ENCODE peak calls at places on chromosomes 6 and 20, in five cellular contexts. One of them, this sample, is unnamed.

GRCh38 chr20:25252226-25252625 is 4.3 kb downstream of the PYGB start:
- DNase-seq in coronary artery: no peak
- DNase-seq in AG10803: no peak
- DNase-seq in mammary epithelial cell: no peak
- DNase-seq in CD8-positive, alpha-beta T cell: no peak
- DNase-seq in this sample: no peak

GRCh38 chr6:157227202-157228166 is 95.8 kb downstream of the TMEM242 start:
- DNase-seq in coronary artery: no peak
- DNase-seq in AG10803: no peak
- DNase-seq in mammary epithelial cell: no peak
- DNase-seq in CD8-positive, alpha-beta T cell: no peak
- DNase-seq in this sample: peak; percentile 41

GRCh38 chr6:104766601-104767000 is 93.1 kb downstream of the HACE1 start:
- DNase-seq in coronary artery: no peak
- DNase-seq in AG10803: no peak
- DNase-seq in mammary epithelial cell: no peak
- DNase-seq in CD8-positive, alpha-beta T cell: no peak
- DNase-seq in this sample: no peak

GRCh38 chr6:141482773-141483172 is 650.0 kb upstream of the GJE1 start:
- DNase-seq in coronary artery: no peak
- DNase-seq in AG10803: peak; percentile 10
- DNase-seq in mammary epithelial cell: no peak
- DNase-seq in CD8-positive, alpha-beta T cell: no peak
- DNase-seq in this sample: peak; percentile 66

GRCh38 chr6:39476151-39476550 is 153.6 kb upstream of the KCNK16 start:
- DNase-seq in coronary artery: no peak
- DNase-seq in AG10803: no peak
- DNase-seq in mammary epithelial cell: no peak
- DNase-seq in CD8-positive, alpha-beta T cell: no peak
- DNase-seq in this sample: no peak

GRCh38 chr20:53216856-53217576 is 244.9 kb downstream of the TSHZ2 start:
- DNase-seq in coronary artery: no peak
- DNase-seq in AG10803: no peak
- DNase-seq in mammary epithelial cell: peak; percentile 37
- DNase-seq in CD8-positive, alpha-beta T cell: peak; percentile 72
- DNase-seq in this sample: peak; percentile 25

GRCh38 chr6:343226-343935 is 48.2 kb upstream of the IRF4 start:
- DNase-seq in coronary artery: no peak
- DNase-seq in AG10803: no peak
- DNase-seq in mammary epithelial cell: no peak
- DNase-seq in CD8-positive, alpha-beta T cell: no peak
- DNase-seq in this sample: no peak

GRCh38 chr20:44129996-44130718 is 56.8 kb downstream of the JPH2 start:
- DNase-seq in coronary artery: no peak
- DNase-seq in AG10803: peak; percentile 46
- DNase-seq in mammary epithelial cell: no peak
- DNase-seq in CD8-positive, alpha-beta T cell: no peak
- DNase-seq in this sample: peak; percentile 38

GRCh38 chr20:56515657-56516381 is 8.7 kb upstream of the FAM209A start:
- DNase-seq in coronary artery: no peak
- DNase-seq in AG10803: peak; percentile 38
- DNase-seq in mammary epithelial cell: no peak
- DNase-seq in CD8-positive, alpha-beta T cell: no peak
- DNase-seq in this sample: peak; percentile 33

GRCh38 chr6:11702039-11702795 is 76.4 kb downstream of the ADTRP start:
- DNase-seq in coronary artery: no peak
- DNase-seq in AG10803: peak; percentile 54
- DNase-seq in mammary epithelial cell: peak; percentile 53
- DNase-seq in CD8-positive, alpha-beta T cell: no peak
- DNase-seq in this sample: peak; percentile 76

GRCh38 chr6:138465007-138465645 is 34.2 kb downstream of the NHSL1 start:
- DNase-seq in coronary artery: no peak
- DNase-seq in AG10803: peak; percentile 95
- DNase-seq in mammary epithelial cell: peak; percentile 100
- DNase-seq in CD8-positive, alpha-beta T cell: no peak
- DNase-seq in this sample: peak; percentile 98

DNA sequence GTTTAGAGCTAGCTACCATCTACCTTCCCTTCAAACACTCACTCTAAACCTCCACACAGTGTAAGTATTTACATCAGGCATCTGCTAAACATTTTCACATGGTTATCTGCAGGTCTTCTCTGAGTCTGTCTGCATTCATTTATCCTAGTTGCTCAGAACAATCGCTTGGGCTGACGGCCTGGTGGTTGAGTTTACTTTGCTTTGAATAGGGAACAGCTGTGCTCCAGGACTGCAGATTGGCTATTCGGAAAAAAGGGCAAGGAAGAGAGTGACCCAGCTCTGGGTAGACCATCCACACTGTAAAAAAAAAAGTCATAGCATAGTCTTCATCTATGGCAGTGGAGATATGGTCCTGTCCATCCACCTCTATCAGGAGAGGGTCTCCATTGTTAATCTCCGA is 115.3 kb upstream of the ESR1 start:
- DNase-seq in coronary artery: no peak
- DNase-seq in AG10803: no peak
- DNase-seq in mammary epithelial cell: no peak
- DNase-seq in CD8-positive, alpha-beta T cell: no peak
- DNase-seq in this sample: peak; percentile 16
- TF ChIP-seq CTCF in coronary artery: no peak
- TF ChIP-seq CTCF in AG10803: no peak
- TF ChIP-seq CTCF in mammary epithelial cell: no peak
- TF ChIP-seq CTCF in CD8-positive, alpha-beta T cell: no peak
- TF ChIP-seq CTCF in this sample: no peak

DNA sequence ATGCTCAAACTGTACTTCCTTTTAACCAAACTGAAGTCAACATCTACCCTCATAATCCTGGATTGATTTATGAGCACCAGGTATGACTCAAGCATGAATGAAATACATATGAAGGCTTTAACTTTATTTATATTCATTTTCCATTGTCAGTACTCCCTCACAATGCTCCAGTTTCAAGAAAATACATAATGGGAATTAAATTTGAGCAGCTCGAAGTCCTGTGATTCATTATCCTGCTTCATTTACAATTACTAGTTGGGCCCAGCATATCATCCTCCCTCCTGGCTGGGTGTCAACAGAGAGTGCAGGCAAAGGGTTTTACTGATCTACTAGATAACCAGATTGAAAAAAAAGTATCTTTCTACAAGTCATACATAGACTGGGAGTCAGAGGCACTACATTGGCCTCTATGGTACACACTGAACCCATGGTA is 10.1 kb downstream of the SAMHD1 start:
- DNase-seq in coronary artery: peak; percentile 38
- DNase-seq in AG10803: no peak
- DNase-seq in mammary epithelial cell: no peak
- DNase-seq in CD8-positive, alpha-beta T cell: no peak
- DNase-seq in this sample: peak; percentile 42
- H3K4me3 ChIP-seq in coronary artery: peak overlapping the region; percentile 6
- H3K4me3 ChIP-seq in AG10803: no peak overlapping the region
- H3K4me3 ChIP-seq in mammary epithelial cell: no peak overlapping the region
- H3K4me3 ChIP-seq in CD8-positive, alpha-beta T cell: no peak overlapping the region
- H3K4me3 ChIP-seq in this sample: no peak overlapping the region

GRCh38 chr6:40586800-40587201 is 363 bp downstream of the LRFN2 start:
- DNase-seq in coronary artery: no peak
- DNase-seq in AG10803: no peak
- DNase-seq in mammary epithelial cell: no peak
- DNase-seq in CD8-positive, alpha-beta T cell: no peak
- DNase-seq in this sample: no peak

GRCh38 chr6:40588480-40588879 is 1.3 kb upstream of the LRFN2 start:
- DNase-seq in coronary artery: no peak
- DNase-seq in AG10803: no peak
- DNase-seq in mammary epithelial cell: no peak
- DNase-seq in CD8-positive, alpha-beta T cell: no peak
- DNase-seq in this sample: no peak

GRCh38 chr6:40588070-40588384 is 863 bp upstream of the LRFN2 start:
- DNase-seq in coronary artery: no peak
- DNase-seq in AG10803: no peak
- DNase-seq in mammary epithelial cell: no peak
- DNase-seq in CD8-positive, alpha-beta T cell: no peak
- DNase-seq in this sample: no peak

GRCh38 chr6:40586369-40586768 is 795 bp downstream of the LRFN2 start:
- DNase-seq in coronary artery: no peak
- DNase-seq in AG10803: no peak
- DNase-seq in mammary epithelial cell: no peak
- DNase-seq in CD8-positive, alpha-beta T cell: no peak
- DNase-seq in this sample: no peak

GRCh38 chr6:40587240-40588069 is at the start of gene LRFN2:
- DNase-seq in coronary artery: no peak
- DNase-seq in AG10803: peak; percentile 64
- DNase-seq in mammary epithelial cell: peak; percentile 70
- DNase-seq in CD8-positive, alpha-beta T cell: peak; percentile 27
- DNase-seq in this sample: peak; percentile 56
- TF ChIP-seq CTCF in coronary artery: peak; percentile 69
- TF ChIP-seq CTCF in AG10803: peak; percentile 49
- TF ChIP-seq CTCF in mammary epithelial cell: peak; percentile 65
- TF ChIP-seq CTCF in CD8-positive, alpha-beta T cell: peak; percentile 62
- TF ChIP-seq CTCF in this sample: no peak

GRCh38 chr6:25138697-25139051 is 140.5 kb upstream of the CARMIL1 start:
- DNase-seq in coronary artery: no peak
- DNase-seq in AG10803: peak; percentile 74
- DNase-seq in mammary epithelial cell: no peak
- DNase-seq in CD8-positive, alpha-beta T cell: no peak
- DNase-seq in this sample: no peak
- H3K4me3 ChIP-seq in coronary artery: peak overlapping the region; percentile 77
- H3K4me3 ChIP-seq in AG10803: peak overlapping the region; percentile 57
- H3K4me3 ChIP-seq in mammary epithelial cell: peak overlapping the region; percentile 49
- H3K4me3 ChIP-seq in CD8-positive, alpha-beta T cell: peak overlapping the region; percentile 72
- H3K4me3 ChIP-seq in this sample: peak overlapping the region; percentile 68

GRCh38 chr6:42877695-42878094 is 1.7 kb upstream of the RPL7L1 start:
- DNase-seq in coronary artery: no peak
- DNase-seq in AG10803: no peak
- DNase-seq in mammary epithelial cell: no peak
- DNase-seq in CD8-positive, alpha-beta T cell: no peak
- DNase-seq in this sample: no peak

DNA sequence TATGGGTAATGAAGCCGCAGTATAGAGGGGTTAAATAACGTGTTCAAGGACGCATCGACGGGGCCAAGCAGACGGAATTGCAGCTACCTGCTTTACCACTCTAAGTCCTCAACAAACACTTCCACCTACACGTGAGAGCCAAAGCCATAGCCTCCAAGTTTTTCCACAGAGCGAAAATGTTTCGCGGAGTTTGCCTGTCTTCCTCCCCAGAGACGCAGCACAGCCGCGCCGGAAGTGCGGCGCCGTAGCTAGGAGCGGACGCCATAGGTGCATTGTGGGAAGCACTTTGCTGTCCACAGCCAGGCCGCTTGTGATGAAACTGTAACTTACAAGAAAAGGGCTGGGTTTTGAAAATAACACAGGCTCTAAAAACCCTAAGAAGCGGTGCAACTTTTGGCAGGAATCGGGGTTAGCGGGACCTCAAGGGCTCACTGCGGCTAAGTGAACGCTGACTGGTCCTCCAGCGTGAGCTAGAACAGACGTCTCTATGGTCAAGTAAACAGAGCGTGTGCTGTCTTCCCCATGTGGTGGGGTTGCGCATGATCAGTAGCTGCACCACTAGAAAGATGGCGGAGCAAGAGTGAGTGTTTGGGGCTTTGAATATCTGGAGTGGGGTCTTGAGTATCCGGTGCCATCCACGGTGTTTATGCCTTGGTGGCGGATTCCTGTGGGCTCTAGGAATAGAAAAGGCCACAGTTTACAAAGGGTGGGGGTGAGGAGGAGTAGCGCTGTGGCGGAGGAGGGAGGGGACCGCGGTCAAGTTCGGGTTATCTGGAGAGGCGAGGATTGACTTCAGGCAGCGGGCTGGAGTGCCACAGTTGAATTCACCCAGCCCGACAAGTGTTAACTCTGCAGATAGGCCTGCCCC is at the start of gene RPL7L1:
- DNase-seq in coronary artery: peak; percentile 89
- DNase-seq in AG10803: peak; percentile 88
- DNase-seq in mammary epithelial cell: peak; percentile 89
- DNase-seq in CD8-positive, alpha-beta T cell: peak; percentile 70
- DNase-seq in this sample: peak; percentile 88
- TF ChIP-seq CTCF in coronary artery: no peak
- TF ChIP-seq CTCF in AG10803: peak; percentile 11
- TF ChIP-seq CTCF in mammary epithelial cell: no peak
- TF ChIP-seq CTCF in CD8-positive, alpha-beta T cell: no peak
- TF ChIP-seq CTCF in this sample: no peak

DNA sequence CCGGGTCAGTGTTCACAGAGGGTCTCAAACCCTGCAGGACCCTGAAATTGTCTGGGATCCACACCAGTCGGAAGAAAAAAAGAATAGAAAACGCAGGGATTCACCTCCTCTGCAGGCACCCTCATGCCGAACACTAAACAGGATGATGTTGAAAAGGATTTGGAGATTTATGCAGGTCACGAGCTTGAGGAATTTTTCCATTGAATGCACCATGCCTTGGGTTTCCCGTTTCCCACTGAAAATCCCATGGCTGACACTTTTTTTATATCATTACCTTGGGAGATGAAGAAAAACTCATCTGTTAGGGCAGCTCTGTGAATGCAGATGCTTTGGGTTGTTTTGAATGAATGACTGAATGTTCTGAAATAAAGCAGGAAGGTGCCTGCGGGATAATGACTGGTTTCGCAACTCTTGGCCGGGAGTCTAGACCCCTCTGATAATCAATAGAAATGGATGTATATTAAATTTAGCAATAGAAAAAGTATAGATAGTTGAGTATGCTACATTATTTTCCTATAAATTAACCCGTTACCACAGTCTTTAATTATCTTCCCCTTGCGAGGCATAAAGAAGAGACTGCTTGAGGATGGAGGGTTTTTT is 147.5 kb upstream of the AFDN start:
- DNase-seq in coronary artery: no peak
- DNase-seq in AG10803: no peak
- DNase-seq in mammary epithelial cell: no peak
- DNase-seq in CD8-positive, alpha-beta T cell: no peak
- DNase-seq in this sample: no peak
- H3K4me3 ChIP-seq in coronary artery: peak overlapping the region; percentile 70
- H3K4me3 ChIP-seq in AG10803: no peak overlapping the region
- H3K4me3 ChIP-seq in mammary epithelial cell: no peak overlapping the region
- H3K4me3 ChIP-seq in CD8-positive, alpha-beta T cell: no peak overlapping the region
- H3K4me3 ChIP-seq in this sample: no peak overlapping the region

GRCh38 chr6:18724056-18724455 is 336.9 kb downstream of the RNF144B start:
- DNase-seq in coronary artery: no peak
- DNase-seq in AG10803: no peak
- DNase-seq in mammary epithelial cell: no peak
- DNase-seq in CD8-positive, alpha-beta T cell: no peak
- DNase-seq in this sample: no peak

GRCh38 chr6:18725449-18725848 is 338.3 kb downstream of the RNF144B start:
- DNase-seq in coronary artery: no peak
- DNase-seq in AG10803: no peak
- DNase-seq in mammary epithelial cell: no peak
- DNase-seq in CD8-positive, alpha-beta T cell: no peak
- DNase-seq in this sample: no peak

GRCh38 chr6:18720075-18720474 is 332.9 kb downstream of the RNF144B start:
- DNase-seq in coronary artery: no peak
- DNase-seq in AG10803: no peak
- DNase-seq in mammary epithelial cell: no peak
- DNase-seq in CD8-positive, alpha-beta T cell: no peak
- DNase-seq in this sample: no peak
- TF ChIP-seq CTCF in coronary artery: no peak
- TF ChIP-seq CTCF in AG10803: no peak
- TF ChIP-seq CTCF in mammary epithelial cell: no peak
- TF ChIP-seq CTCF in CD8-positive, alpha-beta T cell: no peak
- TF ChIP-seq CTCF in this sample: no peak

This sample was measured in fibroblast of mammary gland.